ENCODE peak calls at places on chromosomes 13 and 19, in four cellular contexts. D is HFFc6, Y is tibial nerve, Z is dorsolateral prefrontal cortex. L is an unnamed sample.
A peak's percentile ranks its signal among the peaks of the same experiment; 100 is the strongest.

GRCh38 chr19:38599722-38600121 is 18.0 kb downstream of the MAP4K1 start:
- DNase-seq in D (no peak), Y (no peak), Z (no peak), L (no peak)

GRCh38 chr19:1416014-1416841 is 8.8 kb downstream of the DAZAP1 start:
- DNase-seq in D (no peak), Y (no peak), Z (no peak), L (no peak)

GRCh38 chr13:75417006-75417384 is 65.0 kb downstream of the TBC1D4 start:
- DNase-seq in D (no peak), Y (no peak), Z (no peak), L (no peak)

GRCh38 chr13:99383946-99384345 is 76.7 kb upstream of the GPR183 start:
- DNase-seq in D (no peak), Y (no peak), Z (no peak), L (no peak)

GRCh38 chr13:106919093-106919492 is 351.2 kb upstream of the ARGLU1 start:
- DNase-seq in D (no peak), Y (no peak), Z (no peak), L (no peak)

GRCh38 chr13:90336507-90336906 is 1011.0 kb upstream of the MIR17HG start:
- DNase-seq in D (no peak), Y (no peak), Z (no peak), L (no peak)

GRCh38 chr13:73290844-73291243 is 232.0 kb downstream of the KLF5 start:
- DNase-seq in D (no peak), Y (no peak), Z (no peak), L (no peak)

GRCh38 chr13:113596321-113597200 is 12.0 kb downstream of the TFDP1 start:
- DNase-seq in D (no peak), Y (no peak), Z (peak; percentile 30), L (no peak)

DNA sequence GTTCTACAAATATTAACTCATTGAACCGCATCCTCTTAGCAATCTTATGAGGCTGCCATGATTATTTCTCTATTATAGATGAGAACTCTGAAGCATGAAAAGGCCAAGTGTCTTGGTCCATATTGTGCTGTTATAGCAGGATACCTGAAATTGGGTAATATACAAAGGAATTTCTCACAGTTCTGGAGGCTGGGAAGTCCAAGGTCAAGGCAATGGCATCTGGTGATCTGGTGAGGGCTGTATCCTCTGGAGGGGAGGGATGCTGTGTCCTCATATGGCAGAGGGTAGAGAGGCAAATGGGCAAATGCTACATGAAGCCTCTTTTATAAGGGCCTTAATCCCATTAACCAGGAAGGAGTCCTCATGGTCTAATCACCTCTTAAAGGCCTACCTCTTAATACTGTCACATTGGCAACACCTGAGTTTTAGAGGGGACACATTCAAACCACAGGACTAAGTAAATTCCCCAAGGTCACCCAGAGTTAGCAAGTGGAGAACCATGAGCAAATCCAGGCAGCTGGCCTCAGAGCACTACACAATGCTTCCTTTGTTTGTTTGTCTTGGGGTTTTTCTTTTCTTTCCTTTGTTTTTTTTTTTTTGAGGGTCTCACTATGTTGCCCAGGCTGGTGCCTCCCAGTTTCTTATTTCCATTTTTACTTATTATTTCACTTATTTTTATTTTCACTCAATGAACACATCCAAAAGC is 55.9 kb upstream of the LATS2 start:
- DNase-seq in D (no peak), Y (no peak), Z (no peak), L (no peak)
- TF ChIP-seq CTCF in D (no peak), Y (no peak), Z (no peak), L (no peak)

DNA sequence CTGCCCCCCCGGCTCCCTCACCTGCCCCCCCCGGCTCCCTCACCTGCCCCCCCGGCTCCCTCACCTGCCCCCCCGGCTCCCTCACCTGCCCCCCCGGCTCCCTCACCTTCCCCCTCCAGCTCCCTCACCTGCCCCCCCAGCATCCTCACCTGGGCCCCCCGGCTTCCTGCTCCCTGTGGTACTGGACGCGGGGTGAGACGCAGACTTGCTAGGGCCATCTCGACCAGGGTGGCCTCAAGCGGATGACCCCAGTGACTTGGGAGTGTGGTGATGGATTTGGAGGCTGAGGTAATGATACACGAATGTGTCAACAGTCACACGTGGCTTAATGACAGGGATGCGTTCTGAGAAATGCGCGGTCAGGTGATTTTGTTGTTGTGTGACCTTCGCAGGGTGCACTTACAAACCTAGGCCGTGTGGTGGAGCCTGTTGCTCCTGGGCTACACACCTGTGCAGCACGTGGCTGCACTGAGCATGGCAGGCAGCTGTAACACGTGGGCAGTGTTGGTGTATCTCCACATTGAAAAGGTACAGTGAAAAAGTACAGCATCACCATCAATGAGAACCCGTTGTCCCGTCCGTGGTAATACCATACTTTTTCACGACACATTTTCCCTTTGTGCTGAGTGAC is 197.8 kb downstream of the TEX29 start:
- DNase-seq in D (no peak), Y (no peak), Z (no peak), L (no peak)
- TF ChIP-seq CTCF in D (no peak), Y (no peak), Z (no peak), L (no peak)

GRCh38 chr19:45094707-45095106 is 1.7 kb downstream of the PPP1R37 start:
- DNase-seq in D (no peak), Y (no peak), Z (no peak), L (no peak)

GRCh38 chr19:45094158-45094557 is 1.2 kb downstream of the PPP1R37 start:
- DNase-seq in D (no peak), Y (no peak), Z (no peak), L (no peak)

GRCh38 chr19:45090598-45090997 is 2.4 kb upstream of the PPP1R37 start:
- DNase-seq in D (no peak), Y (no peak), Z (no peak), L (no peak)

GRCh38 chr19:45091031-45091918 is 1.7 kb upstream of the PPP1R37 start:
- DNase-seq in D (peak; percentile 99), Y (peak; percentile 96), Z (peak; percentile 99), L (peak; percentile 100)

DNA sequence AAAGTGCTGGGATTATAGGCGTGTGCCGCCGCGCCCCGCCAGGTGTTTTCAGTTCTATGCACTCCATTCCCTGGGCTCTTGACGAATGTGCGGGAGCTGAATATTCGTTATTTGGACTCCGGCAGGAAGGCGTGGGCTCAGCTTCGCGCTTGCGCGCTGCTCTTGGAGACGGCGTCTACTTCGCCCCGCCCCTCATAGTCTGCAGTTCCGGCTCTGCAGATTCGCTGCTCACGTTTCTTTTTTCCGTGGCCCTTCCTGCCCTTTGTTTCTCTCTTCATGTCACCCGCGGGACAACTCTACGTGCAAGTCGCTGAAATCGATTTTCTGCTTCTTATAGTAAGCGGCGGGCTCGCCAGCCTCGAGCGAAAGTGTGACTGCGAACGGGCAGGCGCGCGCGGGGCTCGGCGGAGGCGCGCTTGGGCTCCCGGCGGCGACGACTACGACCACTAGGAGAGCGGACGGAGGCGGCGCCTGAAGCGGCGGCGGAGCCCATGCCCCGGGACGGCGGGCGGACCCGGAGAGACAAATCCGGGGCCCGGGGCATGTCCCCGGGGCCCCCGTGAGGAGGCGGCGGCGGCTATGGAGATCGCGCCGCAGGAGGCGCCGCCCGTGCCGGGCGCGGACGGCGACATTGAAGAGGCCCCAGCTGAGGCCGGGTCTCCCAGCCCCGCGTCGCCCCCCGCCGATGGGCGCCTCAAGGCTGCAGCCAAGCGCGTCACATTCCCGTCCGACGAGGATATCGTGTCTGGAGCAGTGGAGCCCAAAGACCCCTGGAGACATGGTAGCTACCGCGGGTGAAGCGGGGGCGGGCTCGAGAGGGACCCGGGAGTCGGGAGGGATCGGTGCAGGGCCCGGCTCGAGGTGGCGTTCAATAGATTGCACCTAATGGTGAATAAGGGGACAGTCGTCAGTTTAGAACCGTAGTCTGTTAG is at the start of gene PPP1R37:
- DNase-seq in D (peak; percentile 97), Y (peak; percentile 79), Z (peak; percentile 94), L (peak; percentile 89)
- TF ChIP-seq CTCF in D (peak; percentile 57), Y (no peak), Z (peak; percentile 46), L (peak; percentile 60)

DNA sequence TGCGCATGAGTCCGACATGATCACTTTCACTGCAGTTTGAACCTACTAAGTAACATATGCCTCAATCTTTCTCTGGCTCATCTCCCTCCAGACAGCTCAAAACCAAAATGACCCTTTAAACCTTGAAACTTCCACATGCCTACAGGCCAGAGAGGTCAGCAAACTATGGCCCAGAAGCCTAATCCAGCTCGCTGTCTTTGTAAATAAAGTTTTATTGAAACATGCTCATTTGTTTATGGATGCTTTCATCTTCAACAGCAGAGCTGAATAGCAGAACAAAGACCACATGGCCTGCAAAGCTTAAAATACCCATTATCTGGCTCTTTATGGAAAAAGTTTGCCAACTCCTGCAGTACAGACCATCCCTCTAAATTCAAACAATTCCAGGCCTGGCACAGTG is 15.6 kb downstream of the FBXO46 start:
- DNase-seq in D (no peak), Y (no peak), Z (no peak), L (no peak)
- TF ChIP-seq CTCF in D (no peak), Y (no peak), Z (no peak), L (no peak)

DNA sequence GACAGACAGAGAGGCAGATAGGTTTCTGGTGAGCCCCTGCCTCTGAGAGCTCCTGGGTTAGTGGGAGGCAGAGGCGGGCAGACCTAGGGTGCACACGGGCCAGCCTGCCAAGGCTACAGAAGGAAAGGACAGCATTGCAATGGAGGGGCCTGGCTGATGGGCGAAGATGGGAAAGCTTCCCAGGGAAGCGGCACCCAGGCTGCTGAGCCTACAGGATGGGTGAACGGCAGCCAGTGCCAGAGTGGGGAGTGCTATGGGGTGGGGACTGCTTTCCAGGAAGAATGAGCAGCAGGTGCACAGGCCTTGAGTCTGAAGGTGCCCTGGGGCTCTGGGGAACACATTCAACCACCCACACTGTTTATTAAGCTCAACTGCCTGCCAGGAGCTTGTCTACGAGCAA is 702 bp upstream of the MAG start:
- DNase-seq in D (no peak), Y (no peak), Z (no peak), L (no peak)
- TF ChIP-seq CTCF in D (no peak), Y (no peak), Z (no peak), L (no peak)

GRCh38 chr19:39935262-39935661 is 828 bp upstream of the FCGBP start:
- DNase-seq in D (no peak), Y (no peak), Z (no peak), L (no peak)
- TF ChIP-seq CTCF in D (no peak), Y (no peak), Z (no peak), L (no peak)

GRCh38 chr19:7965921-7966665 is 22.6 kb upstream of the TIMM44 start:
- DNase-seq in D (no peak), Y (no peak), Z (no peak), L (no peak)
- TF ChIP-seq CTCF in D (no peak), Y (no peak), Z (no peak), L (no peak)

L was measured in neural crest cell.